ENCODE peak calls at places on chromosomes 7 and 10, in eight cellular contexts. Q is tibial artery; I is stomach; W is CD4-positive, alpha-beta memory T cell; V is GM23248; X is IMR-90; T is fibroblast of lung; G is uterus. F is an unnamed sample. For H3K9me3, the result is how much of the 10 kb centered on the place peaks cover.

GRCh38 chr7:13442226-13442625 is 547.2 kb downstream of the ETV1 start:
- DNase-seq in V (peak), G (no peak), X (no peak), W (no peak), I (no peak), Q (no peak), T (no peak), F (no peak)

GRCh38 chr7:158549834-158550700 is 37.6 kb downstream of the PTPRN2 start:
- DNase-seq in T (no peak), I (no peak), Q (no peak), G (no peak), W (no peak), X (no peak), V (no peak), F (no peak)

GRCh38 chr10:86583983-86584382 is 62.4 kb upstream of the WAPL start:
- DNase-seq in I (no peak), W (no peak), T (no peak), G (no peak), X (no peak), Q (no peak), V (no peak), F (peak)

GRCh38 chr7:29479606-29480200 is 83.9 kb upstream of the PRR15 start:
- DNase-seq in G (peak), Q (no peak), X (no peak), V (no peak), W (no peak), I (no peak), T (no peak), F (no peak)

GRCh38 chr10:46299531-46300366 is 13.0 kb downstream of the ANTXRL start:
- DNase-seq in T (no peak), X (no peak), I (no peak), V (no peak), W (no peak), G (no peak), Q (no peak), F (no peak)

GRCh38 chr7:66698652-66699205 is 41.8 kb upstream of the RABGEF1 start:
- DNase-seq in G (no peak), X (no peak), Q (no peak), I (no peak), W (no peak), T (no peak), V (no peak), F (no peak)

GRCh38 chr10:127882801-127883459 is 9.8 kb downstream of the CLRN3 start:
- DNase-seq in I (no peak), V (no peak), W (no peak), Q (no peak), G (no peak), X (no peak), T (no peak), F (no peak)

GRCh38 chr7:101140339-101140699 is 13.4 kb downstream of the SERPINE1 start:
- DNase-seq in V (peak), I (no peak), Q (no peak), G (no peak), T (no peak), X (peak), W (no peak), F (no peak)

GRCh38 chr10:79430946-79431345 is 14.5 kb downstream of the ZCCHC24 start:
- DNase-seq in I (no peak), W (no peak), X (no peak), G (peak), V (no peak), T (no peak), Q (no peak), F (no peak)

GRCh38 chr7:152145853-152146466 is 120.5 kb downstream of the GALNT11 start:
- DNase-seq in V (peak), G (no peak), T (peak), X (peak), I (no peak), Q (no peak), W (peak), F (no peak)

GRCh38 chr10:61244261-61244775 is 208.9 kb downstream of the TMEM26 start:
- DNase-seq in I (no peak), V (no peak), X (no peak), Q (no peak), W (no peak), G (no peak), T (no peak), F (no peak)

GRCh38 chr7:137003606-137004005 is 135.2 kb downstream of the CHRM2 start:
- DNase-seq in V (no peak), I (no peak), T (no peak), G (no peak), W (no peak), Q (no peak), X (no peak), F (no peak)

GRCh38 chr10:109089779-109090178 is 833.5 kb downstream of the XPNPEP1 start:
- DNase-seq in I (no peak), T (no peak), W (no peak), Q (no peak), X (no peak), G (no peak), V (no peak), F (no peak)

GRCh38 chr10:127034790-127035189 is 129.6 kb downstream of the DOCK1 start:
- DNase-seq in T (no peak), G (no peak), I (no peak), Q (no peak), X (no peak), W (no peak), V (no peak), F (no peak)

GRCh38 chr10:8962249-8962648 is 907.8 kb downstream of the GATA3 start:
- DNase-seq in V (no peak), Q (no peak), W (no peak), X (no peak), G (no peak), I (no peak), T (no peak), F (no peak)

GRCh38 chr10:130078120-130078519 is 32.5 kb downstream of the C10orf143 start:
- DNase-seq in V (no peak), T (no peak), Q (no peak), X (no peak), I (no peak), W (no peak), G (no peak), F (no peak)

GRCh38 chr7:24059775-24060174 is 224.2 kb upstream of the NPY start:
- DNase-seq in W (no peak), I (no peak), V (no peak), G (no peak), X (no peak), T (no peak), Q (no peak), F (no peak)

GRCh38 chr7:69411018-69411417 is 187.3 kb upstream of the AUTS2 start:
- DNase-seq in Q (no peak), W (no peak), V (no peak), G (no peak), X (no peak), T (no peak), I (no peak), F (no peak)

GRCh38 chr7:82578430-82578829 is 134.9 kb upstream of the CACNA2D1 start:
- DNase-seq in X (peak), T (peak), W (no peak), I (no peak), Q (no peak), G (no peak), V (peak), F (no peak)

GRCh38 chr7:45088821-45089313 is at the start of gene NACAD:
- DNase-seq in Q (peak), W (no peak), T (peak), I (peak), V (peak), X (peak), G (peak), F (peak)
- H3K4me3 ChIP-seq in Q (peak), W (peak), T (peak), I (peak), V (peak), X (peak), G (peak), F (peak)

GRCh38 chr7:153392726-153393125 is 633.2 kb downstream of the ACTR3B start:
- DNase-seq in I (no peak), X (no peak), G (no peak), Q (no peak), W (no peak), T (no peak), V (no peak), F (no peak)
- H3K9me3 ChIP-seq in I (under half), X (under half), G (under half), Q (under half), W (under half), T (under half), V (under half), F (under half)

GRCh38 chr7:139523988-139524815 is 717 bp downstream of the CLEC2L start:
- DNase-seq in W (no peak), V (no peak), T (no peak), Q (no peak), X (no peak), G (no peak), I (no peak), F (no peak)
- H3K4me3 ChIP-seq in W (no peak), V (no peak), T (no peak), Q (no peak), X (no peak), G (no peak), I (peak), F (peak)

GRCh38 chr10:37684765-37685164 is 172.6 kb downstream of the ZNF248 start:
- DNase-seq in Q (no peak), I (no peak), T (no peak), X (no peak), G (no peak), V (no peak), W (no peak), F (no peak)
- H3K9me3 ChIP-seq in Q (under half), I (under half), T (under half), X (half or more), G (under half), V (under half), W (under half), F (under half)

DNA sequence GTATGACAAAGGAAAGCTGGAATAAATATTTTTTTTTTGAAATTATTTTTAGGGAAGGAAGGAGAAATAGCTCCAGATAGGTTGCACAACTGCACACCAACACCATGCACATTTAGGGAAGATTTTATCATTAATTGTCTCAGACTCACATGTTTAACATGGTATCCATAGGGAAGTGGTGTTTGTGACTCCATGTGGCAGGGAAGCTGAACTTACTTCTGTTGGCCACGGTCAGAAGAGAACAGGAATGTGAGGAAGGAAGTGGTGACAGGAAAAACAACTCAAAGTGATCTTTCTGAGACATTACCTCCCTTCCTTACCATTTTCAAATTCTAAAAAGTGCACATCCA is 78.6 kb upstream of the NRP1 start:
- DNase-seq in X (no peak), G (no peak), Q (no peak), I (no peak), W (no peak), T (peak), V (no peak), F (no peak)
- H3K4me3 ChIP-seq in X (no peak), G (no peak), Q (no peak), I (no peak), W (no peak), T (no peak), V (peak), F (no peak)